ENCODE peak calls at places on chromosomes 3 and 15, in seven cellular contexts. N is psoas muscle, Q is mammary epithelial cell, F is GM12865, P is BJ, B is progenitor cell of endocrine pancreas, O is upper lobe of left lung. U is an unnamed sample.

GRCh38 chr3:72904156-72904555 is 16.3 kb downstream of the GXYLT2 start:
- DNase-seq in N (no peak), Q (no peak), F (no peak), P (no peak), B (no peak), O (no peak), U (no peak)

GRCh38 chr3:127690106-127690505 is 17.4 kb downstream of the ABTB1 start:
- DNase-seq in N (no peak), Q (peak), F (no peak), P (peak), B (no peak), O (no peak), U (no peak)

GRCh38 chr3:101104334-101104733 is 111.1 kb upstream of the ABI3BP start:
- DNase-seq in N (no peak), Q (no peak), F (no peak), P (no peak), B (no peak), O (no peak), U (no peak)

GRCh38 chr3:174931473-174931872 is 72.3 kb downstream of the NAALADL2 start:
- DNase-seq in N (no peak), Q (no peak), F (no peak), P (no peak), B (no peak), O (no peak), U (no peak)

GRCh38 chr3:151925876-151926275 is 52.4 kb downstream of the SUCNR1 start:
- DNase-seq in N (no peak), Q (peak), F (no peak), P (peak), B (no peak), O (no peak), U (no peak)

GRCh38 chr3:134972836-134973455 is 177.9 kb downstream of the EPHB1 start:
- DNase-seq in N (no peak), Q (no peak), F (no peak), P (no peak), B (no peak), O (no peak), U (no peak)

GRCh38 chr3:118059096-118059495 is 975.5 kb downstream of the IGSF11 start:
- DNase-seq in N (no peak), Q (no peak), F (no peak), P (no peak), B (no peak), O (no peak), U (no peak)

GRCh38 chr3:71348001-71348632 is 235.4 kb downstream of the FOXP1 start:
- DNase-seq in N (no peak), Q (no peak), F (no peak), P (no peak), B (no peak), O (peak), U (no peak)

GRCh38 chr3:170714562-170715535 is 129.0 kb upstream of the SLC7A14 start:
- DNase-seq in N (no peak), Q (peak), F (no peak), P (no peak), B (no peak), O (no peak), U (no peak)

GRCh38 chr3:33919312-33919711 is 120.9 kb downstream of the PDCD6IP start:
- DNase-seq in N (no peak), Q (no peak), F (no peak), P (no peak), B (no peak), O (no peak), U (no peak)

GRCh38 chr3:52871761-52872160 is 25.6 kb downstream of the STIMATE start:
- DNase-seq in N (no peak), Q (no peak), F (no peak), P (no peak), B (no peak), O (no peak), U (no peak)

GRCh38 chr15:35958021-35958420 is 412.1 kb upstream of the DPH6 start:
- DNase-seq in N (no peak), Q (peak), F (no peak), P (no peak), B (no peak), O (no peak), U (no peak)

GRCh38 chr15:75640483-75641175 is 605 bp upstream of the IMP3 start:
- DNase-seq in N (no peak), Q (peak), F (peak), P (no peak), B (no peak), O (peak), U (no peak)

GRCh38 chr15:58852347-58852746 is 81.1 kb downstream of the SLTM start:
- DNase-seq in N (no peak), Q (no peak), F (no peak), P (no peak), B (no peak), O (no peak), U (no peak)

GRCh38 chr3:178320481-178321352 is 215.5 kb upstream of the KCNMB2 start:
- DNase-seq in N (no peak), Q (peak), F (no peak), P (no peak), B (no peak), O (no peak), U (no peak)

GRCh38 chr15:40567111-40567510 is 2.0 kb upstream of the RPUSD2 start:
- DNase-seq in N (no peak), Q (peak), F (no peak), P (no peak), B (no peak), O (no peak), U (no peak)

GRCh38 chr3:42267878-42268277 is 1.9 kb upstream of the CCK start:
- DNase-seq in N (no peak), Q (no peak), F (no peak), P (no peak), B (no peak), O (no peak), U (no peak)

GRCh38 chr3:111260878-111261277 is 189.3 kb downstream of the NECTIN3 start:
- DNase-seq in N (no peak), Q (peak), F (no peak), P (no peak), B (no peak), O (no peak), U (no peak)

GRCh38 chr3:45560270-45561020 is 34.1 kb upstream of the LIMD1 start:
- DNase-seq in N (peak), Q (no peak), F (no peak), P (no peak), B (no peak), O (no peak), U (no peak)

GRCh38 chr3:109384164-109384563 is 46.8 kb upstream of the DPPA4 start:
- DNase-seq in N (no peak), Q (no peak), F (no peak), P (no peak), B (no peak), O (no peak), U (no peak)

GRCh38 chr3:43171770-43172169 is 65.9 kb upstream of the POMGNT2 start:
- DNase-seq in N (no peak), Q (no peak), F (no peak), P (no peak), B (no peak), O (no peak), U (no peak)

GRCh38 chr15:89824607-89824867 is 9.9 kb upstream of the ANPEP start:
- DNase-seq in N (no peak), Q (no peak), F (no peak), P (no peak), B (no peak), O (no peak), U (no peak)

GRCh38 chr3:13947912-13948311 is 68.0 kb upstream of the WNT7A start:
- DNase-seq in N (no peak), Q (no peak), F (no peak), P (no peak), B (no peak), O (no peak), U (no peak)

GRCh38 chr3:1404270-1404669 is 311.4 kb downstream of the CNTN6 start:
- DNase-seq in N (no peak), Q (no peak), F (no peak), P (no peak), B (no peak), O (no peak), U (no peak)

GRCh38 chr3:8319935-8320634 is 181.5 kb upstream of the LMCD1 start:
- DNase-seq in N (no peak), Q (peak), F (no peak), P (peak), B (no peak), O (no peak), U (no peak)

GRCh38 chr3:18812316-18812715 is 336.0 kb upstream of the KCNH8 start:
- DNase-seq in N (no peak), Q (peak), F (no peak), P (no peak), B (no peak), O (no peak), U (no peak)

GRCh38 chr15:25695875-25696760 is 167.0 kb downstream of the ATP10A start:
- DNase-seq in N (no peak), Q (no peak), F (no peak), P (no peak), B (no peak), O (no peak), U (no peak)

GRCh38 chr3:66808891-66809578 is 189.1 kb upstream of the KBTBD8 start:
- DNase-seq in N (no peak), Q (no peak), F (no peak), P (no peak), B (no peak), O (no peak), U (no peak)

GRCh38 chr3:178072931-178073330 is 463.3 kb upstream of the KCNMB2 start:
- DNase-seq in N (no peak), Q (no peak), F (no peak), P (no peak), B (no peak), O (no peak), U (no peak)

GRCh38 chr15:59528965-59529402 is 82.6 kb upstream of the GCNT3 start:
- DNase-seq in N (peak), Q (peak), F (peak), P (peak), B (peak), O (no peak), U (peak)

GRCh38 chr3:178112134-178112533 is 424.1 kb upstream of the KCNMB2 start:
- DNase-seq in N (no peak), Q (no peak), F (no peak), P (no peak), B (no peak), O (no peak), U (no peak)

GRCh38 chr15:64502537-64502936 is 42.2 kb downstream of the ZNF609 start:
- DNase-seq in N (no peak), Q (no peak), F (no peak), P (no peak), B (no peak), O (no peak), U (no peak)

GRCh38 chr3:127342735-127343134 is 54.9 kb upstream of the PRR20G start:
- DNase-seq in N (no peak), Q (no peak), F (no peak), P (no peak), B (no peak), O (peak), U (peak)

GRCh38 chr3:177595789-177596188 is 398.5 kb upstream of the TBL1XR1 start:
- DNase-seq in N (no peak), Q (peak), F (no peak), P (no peak), B (no peak), O (no peak), U (no peak)

GRCh38 chr3:71173421-71173975 is 410.0 kb downstream of the FOXP1 start:
- DNase-seq in N (no peak), Q (no peak), F (no peak), P (peak), B (no peak), O (no peak), U (no peak)

GRCh38 chr3:190375250-190375649 is 12.7 kb upstream of the CLDN16 start:
- DNase-seq in N (no peak), Q (peak), F (no peak), P (no peak), B (no peak), O (no peak), U (no peak)

GRCh38 chr3:23264413-23264812 is 61.3 kb downstream of the UBE2E2 start:
- DNase-seq in N (no peak), Q (peak), F (no peak), P (peak), B (no peak), O (no peak), U (no peak)

GRCh38 chr3:141421639-141422319 is 53.5 kb downstream of the ZBTB38 start:
- DNase-seq in N (no peak), Q (no peak), F (no peak), P (peak), B (no peak), O (no peak), U (no peak)

DNA sequence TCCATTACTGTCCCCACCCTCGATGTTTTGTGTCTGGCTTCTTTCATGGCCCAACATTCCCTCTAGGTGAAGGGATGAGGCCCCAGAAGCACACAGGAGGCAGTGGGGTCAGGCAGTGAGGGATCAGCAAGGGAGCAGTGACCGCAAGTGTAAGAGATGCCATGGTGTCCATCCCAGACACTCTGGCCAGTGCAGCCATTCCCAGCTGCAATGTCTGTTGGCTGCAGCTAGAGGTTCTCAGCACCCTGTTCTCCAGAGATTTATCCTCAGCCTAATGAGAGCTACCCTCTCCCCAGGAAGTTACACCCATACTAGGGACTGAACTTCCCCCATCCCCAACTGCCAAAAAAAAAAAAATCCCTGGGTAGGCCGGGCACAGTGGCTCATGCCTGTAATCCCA is 40.2 kb downstream of the TRANK1 start:
- DNase-seq in N (no peak), Q (no peak), F (no peak), P (no peak), B (no peak), O (no peak), U (no peak)
- TF ChIP-seq CTCF in N (no peak), Q (peak), F (peak), P (peak), B (peak), O (peak), U (no peak)

GRCh38 chr3:128874481-128875180 is 4.8 kb upstream of the ACAD9 start:
- DNase-seq in N (no peak), Q (no peak), F (no peak), P (no peak), B (no peak), O (no peak), U (no peak)

GRCh38 chr3:128873623-128874022 is 5.8 kb upstream of the ACAD9 start:
- DNase-seq in N (no peak), Q (peak), F (no peak), P (no peak), B (no peak), O (no peak), U (no peak)

GRCh38 chr3:128870327-128870726 is 9.1 kb upstream of the ACAD9 start:
- DNase-seq in N (no peak), Q (no peak), F (peak), P (no peak), B (no peak), O (no peak), U (no peak)

GRCh38 chr3:128872282-128872681 is 7.1 kb upstream of the ACAD9 start:
- DNase-seq in N (no peak), Q (no peak), F (no peak), P (no peak), B (no peak), O (no peak), U (no peak)

DNA sequence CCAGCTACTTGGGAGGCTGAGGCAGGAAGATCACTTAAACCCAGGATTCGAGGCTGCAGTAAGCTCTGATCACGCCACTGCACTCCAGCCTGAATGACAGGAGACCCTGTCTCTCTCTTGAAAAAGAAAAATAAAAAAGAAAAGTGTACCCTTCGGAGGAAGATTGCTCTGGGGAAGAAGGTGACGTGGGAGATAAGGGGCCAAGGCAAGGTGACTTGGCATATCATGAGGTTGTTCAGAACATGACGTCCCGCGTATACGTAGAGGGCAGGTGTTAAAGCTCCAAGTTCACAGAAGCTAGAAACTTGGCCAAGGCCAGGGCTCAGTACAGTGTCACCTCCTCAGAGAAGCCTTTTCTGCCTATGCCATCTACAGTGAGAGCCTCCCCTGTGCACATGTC is 6.7 kb upstream of the ACAD9 start:
- DNase-seq in N (no peak), Q (no peak), F (no peak), P (no peak), B (no peak), O (no peak), U (no peak)
- TF ChIP-seq CTCF in N (no peak), Q (no peak), F (no peak), P (no peak), B (no peak), O (no peak), U (no peak)

GRCh38 chr15:43488790-43489585 is 4.0 kb downstream of the TP53BP1 start:
- DNase-seq in N (no peak), Q (no peak), F (no peak), P (no peak), B (no peak), O (no peak), U (no peak)

GRCh38 chr15:43487271-43487895 is 5.6 kb downstream of the TP53BP1 start:
- DNase-seq in N (no peak), Q (no peak), F (no peak), P (no peak), B (no peak), O (no peak), U (no peak)

GRCh38 chr15:43492266-43492665 is 690 bp downstream of the TP53BP1 start:
- DNase-seq in N (no peak), Q (no peak), F (no peak), P (no peak), B (no peak), O (no peak), U (no peak)

GRCh38 chr15:43493687-43494472 is 924 bp upstream of the TP53BP1 start:
- DNase-seq in N (no peak), Q (no peak), F (no peak), P (no peak), B (no peak), O (no peak), U (no peak)

GRCh38 chr15:43492673-43493601 is at the start of gene TP53BP1:
- DNase-seq in N (peak), Q (peak), F (peak), P (peak), B (peak), O (peak), U (peak)
- TF ChIP-seq CTCF in N (no peak), Q (no peak), F (no peak), P (no peak), B (no peak), O (no peak), U (no peak)

DNA sequence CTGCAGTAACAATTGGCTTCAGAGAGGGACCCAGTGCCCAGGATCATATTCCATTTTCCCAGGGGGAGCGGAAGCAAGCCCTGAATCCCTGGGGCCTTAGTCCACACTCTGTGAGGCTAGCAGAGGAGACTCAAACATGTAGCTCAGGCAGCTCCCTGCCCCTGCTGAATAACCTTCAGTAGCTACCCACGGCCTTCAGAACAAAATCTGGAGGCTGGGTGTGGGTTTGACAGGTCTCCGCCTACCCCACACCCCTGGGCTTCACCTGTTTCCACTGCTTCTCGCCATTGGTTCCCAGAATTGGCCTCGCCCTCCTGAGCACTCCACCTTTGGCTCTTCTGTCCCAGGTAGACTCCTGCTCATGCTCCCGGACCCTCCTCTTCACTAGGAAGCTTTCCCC is 93.6 kb upstream of the ATP2B2 start:
- DNase-seq in N (no peak), Q (no peak), F (no peak), P (no peak), B (no peak), O (no peak), U (no peak)
- TF ChIP-seq CTCF in N (no peak), Q (no peak), F (no peak), P (no peak), B (no peak), O (no peak), U (no peak)

GRCh38 chr15:43912991-43913927 is 86.5 kb downstream of the WDR76 start:
- DNase-seq in N (no peak), Q (peak), F (no peak), P (peak), B (no peak), O (no peak), U (no peak)
- TF ChIP-seq CTCF in N (no peak), Q (no peak), F (no peak), P (no peak), B (no peak), O (no peak), U (no peak)